ENCODE peak calls at places on chromosomes 6 and 20, in nine cellular contexts. T, V, F, B, S, Y, J, L and K are unnamed samples.

GRCh38 chr20:33693274-33693673 is 7.1 kb upstream of the E2F1 start:
- DNase-seq in T (no peak), V (no peak), F (no peak), B (no peak), S (no peak), Y (no peak), J (no peak), L (no peak), K (no peak)

GRCh38 chr6:130852844-130853554 is 25.8 kb downstream of the SMLR1 start:
- DNase-seq in T (no peak), V (no peak), F (no peak), B (no peak), S (no peak), Y (no peak), J (no peak), L (no peak), K (no peak)

GRCh38 chr20:58174708-58175287 is 53.7 kb downstream of the ANKRD60 start:
- DNase-seq in T (no peak), V (no peak), F (peak; percentile 25), B (no peak), S (no peak), Y (peak; percentile 60), J (peak; percentile 86), L (no peak), K (no peak)

GRCh38 chr6:106256201-106256968 is 69.2 kb downstream of the ATG5 start:
- DNase-seq in T (no peak), V (no peak), F (no peak), B (no peak), S (no peak), Y (no peak), J (no peak), L (no peak), K (no peak)

GRCh38 chr6:168441434-168442391 is 729 bp downstream of the SMOC2 start:
- DNase-seq in T (no peak), V (no peak), F (no peak), B (no peak), S (no peak), Y (no peak), J (no peak), L (no peak), K (no peak)

GRCh38 chr6:75855047-75855446 is 106.0 kb downstream of the MYO6 start:
- DNase-seq in T (no peak), V (peak; percentile 1), F (peak; percentile 10), B (peak; percentile 33), S (peak; percentile 85), Y (no peak), J (no peak), L (no peak), K (no peak)

GRCh38 chr20:50844430-50845100 is 49.7 kb downstream of the BCAS4 start:
- DNase-seq in T (no peak), V (no peak), F (peak; percentile 80), B (peak; percentile 41), S (peak; percentile 90), Y (no peak), J (peak; percentile 63), L (no peak), K (peak; percentile 10)

GRCh38 chr6:127102299-127102698 is 16.2 kb upstream of the RSPO3 start:
- DNase-seq in T (no peak), V (no peak), F (no peak), B (no peak), S (peak; percentile 88), Y (no peak), J (no peak), L (no peak), K (no peak)

GRCh38 chr6:25652007-25652515 is at the start of gene SCGN:
- DNase-seq in T (no peak), V (peak; percentile 71), F (peak; percentile 38), B (peak; percentile 59), S (peak; percentile 73), Y (peak; percentile 62), J (peak; percentile 74), L (no peak), K (no peak)

GRCh38 chr6:107561325-107561724 is 71.4 kb downstream of the SOBP start:
- DNase-seq in T (no peak), V (no peak), F (peak; percentile 10), B (no peak), S (peak; percentile 7), Y (peak; percentile 51), J (peak; percentile 76), L (no peak), K (no peak)

GRCh38 chr6:138250513-138251247 is 32.4 kb upstream of the PBOV1 start:
- DNase-seq in T (no peak), V (no peak), F (no peak), B (no peak), S (peak; percentile 97), Y (no peak), J (no peak), L (no peak), K (no peak)

GRCh38 chr6:33317418-33317667 is 201 bp downstream of the ZBTB22 start:
- DNase-seq in T (no peak), V (peak; percentile 35), F (peak; percentile 84), B (no peak), S (no peak), Y (no peak), J (peak; percentile 80), L (no peak), K (no peak)

GRCh38 chr6:105108631-105109262 is 71.1 kb downstream of the POPDC3 start:
- DNase-seq in T (no peak), V (no peak), F (no peak), B (no peak), S (no peak), Y (no peak), J (no peak), L (no peak), K (no peak)

GRCh38 chr20:44930517-44931168 is 20.8 kb downstream of the PABPC1L start:
- DNase-seq in T (no peak), V (no peak), F (no peak), B (no peak), S (no peak), Y (no peak), J (no peak), L (no peak), K (no peak)

GRCh38 chr6:87277123-87277522 is 45.3 kb upstream of the SMIM8 start:
- DNase-seq in T (no peak), V (peak; percentile 3), F (no peak), B (no peak), S (peak; percentile 27), Y (no peak), J (no peak), L (no peak), K (no peak)

GRCh38 chr6:11364971-11365397 is 132.5 kb upstream of the NEDD9 start:
- DNase-seq in T (no peak), V (no peak), F (no peak), B (no peak), S (peak; percentile 94), Y (no peak), J (no peak), L (no peak), K (no peak)

GRCh38 chr6:157571269-157571668 is 190.3 kb downstream of the ZDHHC14 start:
- DNase-seq in T (no peak), V (no peak), F (no peak), B (no peak), S (no peak), Y (no peak), J (no peak), L (no peak), K (no peak)

GRCh38 chr20:44491635-44492395 is 16.1 kb downstream of the TTPAL start:
- DNase-seq in T (no peak), V (no peak), F (peak; percentile 79), B (no peak), S (peak; percentile 64), Y (no peak), J (no peak), L (no peak), K (peak; percentile 76)

GRCh38 chr6:119881416-119881815 is 531.9 kb upstream of the MAN1A1 start:
- DNase-seq in T (no peak), V (no peak), F (no peak), B (no peak), S (peak; percentile 16), Y (no peak), J (no peak), L (no peak), K (no peak)

GRCh38 chr20:58573257-58573656 is 58.1 kb upstream of the APCDD1L start:
- DNase-seq in T (no peak), V (no peak), F (no peak), B (no peak), S (no peak), Y (no peak), J (no peak), L (no peak), K (no peak)

GRCh38 chr20:59585714-59586404 is 18.5 kb upstream of the PHACTR3 start:
- DNase-seq in T (no peak), V (no peak), F (no peak), B (no peak), S (no peak), Y (no peak), J (no peak), L (no peak), K (no peak)